ENCODE peak calls at places on chromosomes 6 and 20, in five cellular contexts. One of them, this sample, is unnamed.
A peak's percentile ranks its signal among the peaks of the same experiment; 100 is the strongest.

GRCh38 chr6:126143650-126144260 is 157.4 kb downstream of the TRMT11 start:
- DNase-seq in A549: no peak
- DNase-seq in body of pancreas: no peak
- DNase-seq in substantia nigra: no peak
- DNase-seq in sigmoid colon: no peak
- DNase-seq in this sample: no peak

GRCh38 chr20:1331101-1331500 is 2.2 kb upstream of the SDCBP2 start:
- DNase-seq in A549: no peak
- DNase-seq in sigmoid colon: no peak
- DNase-seq in substantia nigra: no peak
- DNase-seq in body of pancreas: peak; percentile 10
- DNase-seq in this sample: no peak

GRCh38 chr6:1346556-1347186 is 34.8 kb downstream of the FOXQ1 start:
- DNase-seq in substantia nigra: no peak
- DNase-seq in sigmoid colon: no peak
- DNase-seq in A549: no peak
- DNase-seq in body of pancreas: no peak
- DNase-seq in this sample: no peak

GRCh38 chr6:167013067-167013466 is 13.9 kb downstream of the CEP43 start:
- DNase-seq in body of pancreas: no peak
- DNase-seq in substantia nigra: no peak
- DNase-seq in A549: no peak
- DNase-seq in sigmoid colon: no peak
- DNase-seq in this sample: no peak

GRCh38 chr6:19380287-19380686 is 456.9 kb upstream of the ID4 start:
- DNase-seq in body of pancreas: no peak
- DNase-seq in substantia nigra: peak; percentile 2
- DNase-seq in A549: no peak
- DNase-seq in sigmoid colon: no peak
- DNase-seq in this sample: no peak

GRCh38 chr6:30787954-30788353 is 43.6 kb upstream of the IER3 start:
- DNase-seq in A549: no peak
- DNase-seq in substantia nigra: no peak
- DNase-seq in sigmoid colon: peak; percentile 64
- DNase-seq in body of pancreas: no peak
- DNase-seq in this sample: no peak

GRCh38 chr6:63734923-63735322 is 99.3 kb downstream of the PHF3 start:
- DNase-seq in substantia nigra: no peak
- DNase-seq in body of pancreas: no peak
- DNase-seq in sigmoid colon: no peak
- DNase-seq in A549: no peak
- DNase-seq in this sample: no peak

GRCh38 chr6:32903952-32904351 is 36.9 kb downstream of the HLA-DMB start:
- DNase-seq in sigmoid colon: no peak
- DNase-seq in substantia nigra: no peak
- DNase-seq in A549: no peak
- DNase-seq in body of pancreas: no peak
- DNase-seq in this sample: no peak

GRCh38 chr20:62068997-62069396 is 3.3 kb upstream of the TAF4 start:
- DNase-seq in body of pancreas: no peak
- DNase-seq in substantia nigra: no peak
- DNase-seq in A549: no peak
- DNase-seq in sigmoid colon: no peak
- DNase-seq in this sample: no peak

GRCh38 chr20:48594533-48594932 is 233.3 kb downstream of the PREX1 start:
- DNase-seq in body of pancreas: no peak
- DNase-seq in substantia nigra: no peak
- DNase-seq in A549: no peak
- DNase-seq in sigmoid colon: peak; percentile 27
- DNase-seq in this sample: no peak

GRCh38 chr6:11093065-11093590 is 506 bp upstream of the SMIM13 start:
- DNase-seq in body of pancreas: no peak
- DNase-seq in substantia nigra: no peak
- DNase-seq in sigmoid colon: no peak
- DNase-seq in A549: peak; percentile 41
- DNase-seq in this sample: no peak

GRCh38 chr6:147947521-147947920 is 395.1 kb upstream of the SASH1 start:
- DNase-seq in body of pancreas: no peak
- DNase-seq in substantia nigra: no peak
- DNase-seq in A549: no peak
- DNase-seq in sigmoid colon: no peak
- DNase-seq in this sample: no peak

GRCh38 chr20:58447733-58448391 is 58.8 kb downstream of the VAPB start:
- DNase-seq in substantia nigra: peak; percentile 11
- DNase-seq in body of pancreas: peak; percentile 53
- DNase-seq in sigmoid colon: no peak
- DNase-seq in A549: peak; percentile 48
- DNase-seq in this sample: no peak

GRCh38 chr6:12312736-12313135 is 22.6 kb downstream of the EDN1 start:
- DNase-seq in substantia nigra: no peak
- DNase-seq in sigmoid colon: no peak
- DNase-seq in A549: no peak
- DNase-seq in body of pancreas: no peak
- DNase-seq in this sample: no peak

GRCh38 chr20:25233016-25233772 is 14.7 kb upstream of the PYGB start:
- DNase-seq in sigmoid colon: peak; percentile 56
- DNase-seq in A549: peak; percentile 92
- DNase-seq in substantia nigra: no peak
- DNase-seq in body of pancreas: peak; percentile 83
- DNase-seq in this sample: peak; percentile 84

GRCh38 chr6:108323710-108324109 is 28.9 kb downstream of the AFG1L start:
- DNase-seq in A549: no peak
- DNase-seq in substantia nigra: no peak
- DNase-seq in body of pancreas: no peak
- DNase-seq in sigmoid colon: no peak
- DNase-seq in this sample: no peak

GRCh38 chr20:49599746-49600113 is 31.8 kb upstream of the PTGIS start:
- DNase-seq in body of pancreas: no peak
- DNase-seq in A549: no peak
- DNase-seq in sigmoid colon: no peak
- DNase-seq in substantia nigra: no peak
- DNase-seq in this sample: no peak

GRCh38 chr6:18259675-18260447 is 4.5 kb downstream of the DEK start:
- DNase-seq in body of pancreas: no peak
- DNase-seq in A549: no peak
- DNase-seq in substantia nigra: no peak
- DNase-seq in sigmoid colon: no peak
- DNase-seq in this sample: no peak

GRCh38 chr6:137473651-137474050 is 20.5 kb downstream of the OLIG3 start:
- DNase-seq in sigmoid colon: no peak
- DNase-seq in substantia nigra: no peak
- DNase-seq in A549: no peak
- DNase-seq in body of pancreas: no peak
- DNase-seq in this sample: no peak

GRCh38 chr6:87330961-87331360 is 1.9 kb upstream of the GJB7 start:
- DNase-seq in body of pancreas: no peak
- DNase-seq in A549: no peak
- DNase-seq in substantia nigra: no peak
- DNase-seq in sigmoid colon: no peak
- DNase-seq in this sample: no peak

GRCh38 chr6:110102411-110102810 is 77.1 kb downstream of the WASF1 start:
- DNase-seq in sigmoid colon: no peak
- DNase-seq in body of pancreas: no peak
- DNase-seq in A549: no peak
- DNase-seq in substantia nigra: no peak
- DNase-seq in this sample: no peak

GRCh38 chr6:107789361-107789760 is 34.8 kb downstream of the SCML4 start:
- DNase-seq in sigmoid colon: no peak
- DNase-seq in A549: no peak
- DNase-seq in substantia nigra: no peak
- DNase-seq in body of pancreas: no peak
- DNase-seq in this sample: no peak

GRCh38 chr6:4253604-4254211 is 118.3 kb upstream of the ECI2 start:
- DNase-seq in body of pancreas: peak; percentile 17
- DNase-seq in sigmoid colon: no peak
- DNase-seq in A549: peak; percentile 18
- DNase-seq in substantia nigra: no peak
- DNase-seq in this sample: peak; percentile 22

GRCh38 chr6:17031961-17032360 is 69.9 kb upstream of the STMND1 start:
- DNase-seq in sigmoid colon: no peak
- DNase-seq in substantia nigra: peak; percentile 54
- DNase-seq in body of pancreas: no peak
- DNase-seq in A549: no peak
- DNase-seq in this sample: peak; percentile 14

GRCh38 chr6:108105584-108105983 is 31.0 kb upstream of the OSTM1 start:
- DNase-seq in body of pancreas: no peak
- DNase-seq in substantia nigra: no peak
- DNase-seq in A549: no peak
- DNase-seq in sigmoid colon: no peak
- DNase-seq in this sample: no peak

GRCh38 chr20:23782366-23782983 is 31.7 kb upstream of the CST1 start:
- DNase-seq in substantia nigra: no peak
- DNase-seq in body of pancreas: peak; percentile 18
- DNase-seq in sigmoid colon: no peak
- DNase-seq in A549: peak; percentile 40
- DNase-seq in this sample: no peak

GRCh38 chr6:159252955-159253508 is 83.8 kb downstream of the FNDC1 start:
- DNase-seq in substantia nigra: no peak
- DNase-seq in sigmoid colon: no peak
- DNase-seq in A549: peak; percentile 23
- DNase-seq in body of pancreas: no peak
- DNase-seq in this sample: no peak

GRCh38 chr20:58557713-58558335 is 42.6 kb upstream of the APCDD1L start:
- DNase-seq in A549: no peak
- DNase-seq in substantia nigra: no peak
- DNase-seq in body of pancreas: no peak
- DNase-seq in sigmoid colon: peak; percentile 46
- DNase-seq in this sample: no peak

GRCh38 chr6:29531668-29532067 is 27.9 kb downstream of the UBD start:
- DNase-seq in body of pancreas: no peak
- DNase-seq in A549: no peak
- DNase-seq in substantia nigra: no peak
- DNase-seq in sigmoid colon: no peak
- DNase-seq in this sample: no peak

GRCh38 chr20:62482136-62482833 is 6.5 kb upstream of the GATA5 start:
- DNase-seq in sigmoid colon: no peak
- DNase-seq in substantia nigra: no peak
- DNase-seq in A549: no peak
- DNase-seq in body of pancreas: no peak
- DNase-seq in this sample: no peak

GRCh38 chr6:7135755-7136154 is 28.0 kb downstream of the RREB1 start:
- DNase-seq in sigmoid colon: no peak
- DNase-seq in body of pancreas: no peak
- DNase-seq in substantia nigra: no peak
- DNase-seq in A549: no peak
- DNase-seq in this sample: no peak

GRCh38 chr6:158324136-158324535 is 11.9 kb downstream of the TULP4 start:
- DNase-seq in substantia nigra: no peak
- DNase-seq in A549: no peak
- DNase-seq in sigmoid colon: no peak
- DNase-seq in body of pancreas: no peak
- DNase-seq in this sample: no peak

GRCh38 chr6:65280060-65280459 is 427.0 kb downstream of the EYS start:
- DNase-seq in A549: no peak
- DNase-seq in substantia nigra: no peak
- DNase-seq in sigmoid colon: no peak
- DNase-seq in body of pancreas: no peak
- DNase-seq in this sample: no peak

GRCh38 chr20:62476074-62476838 is 461 bp upstream of the GATA5 start:
- DNase-seq in A549: no peak
- DNase-seq in body of pancreas: no peak
- DNase-seq in substantia nigra: no peak
- DNase-seq in sigmoid colon: no peak
- DNase-seq in this sample: peak; percentile 77

GRCh38 chr6:2956930-2957329 is 14.4 kb downstream of the SERPINB6 start:
- DNase-seq in sigmoid colon: no peak
- DNase-seq in body of pancreas: no peak
- DNase-seq in substantia nigra: no peak
- DNase-seq in A549: no peak
- DNase-seq in this sample: peak; percentile 61

GRCh38 chr20:6265204-6265904 is 142.5 kb upstream of the FERMT1 start:
- DNase-seq in sigmoid colon: no peak
- DNase-seq in body of pancreas: no peak
- DNase-seq in A549: peak; percentile 8
- DNase-seq in substantia nigra: no peak
- DNase-seq in this sample: no peak
- H3K27ac ChIP-seq in sigmoid colon: no peak overlapping the region
- H3K27ac ChIP-seq in body of pancreas: no peak overlapping the region
- H3K27ac ChIP-seq in A549: no peak overlapping the region
- H3K27ac ChIP-seq in substantia nigra: no peak overlapping the region
- H3K27ac ChIP-seq in this sample: no peak overlapping the region

GRCh38 chr20:13402171-13402760 is 181.2 kb downstream of the ISM1 start:
- DNase-seq in A549: no peak
- DNase-seq in sigmoid colon: no peak
- DNase-seq in substantia nigra: no peak
- DNase-seq in body of pancreas: no peak
- DNase-seq in this sample: no peak

GRCh38 chr20:13397300-13397724 is 176.2 kb downstream of the ISM1 start:
- DNase-seq in sigmoid colon: no peak
- DNase-seq in body of pancreas: no peak
- DNase-seq in substantia nigra: no peak
- DNase-seq in A549: no peak
- DNase-seq in this sample: no peak

GRCh38 chr20:13396826-13397225 is 175.8 kb downstream of the ISM1 start:
- DNase-seq in A549: no peak
- DNase-seq in substantia nigra: no peak
- DNase-seq in body of pancreas: no peak
- DNase-seq in sigmoid colon: no peak
- DNase-seq in this sample: no peak

GRCh38 chr20:13400453-13400852 is 179.4 kb downstream of the ISM1 start:
- DNase-seq in sigmoid colon: no peak
- DNase-seq in A549: no peak
- DNase-seq in body of pancreas: no peak
- DNase-seq in substantia nigra: no peak
- DNase-seq in this sample: no peak

GRCh38 chr20:13401596-13401995 is 180.5 kb downstream of the ISM1 start:
- DNase-seq in sigmoid colon: no peak
- DNase-seq in body of pancreas: no peak
- DNase-seq in A549: no peak
- DNase-seq in substantia nigra: no peak
- DNase-seq in this sample: no peak
- H3K27ac ChIP-seq in sigmoid colon: no peak overlapping the region
- H3K27ac ChIP-seq in body of pancreas: no peak overlapping the region
- H3K27ac ChIP-seq in A549: no peak overlapping the region
- H3K27ac ChIP-seq in substantia nigra: no peak overlapping the region
- H3K27ac ChIP-seq in this sample: no peak overlapping the region

GRCh38 chr20:56418385-56418861 is 6.4 kb downstream of the CASS4 start:
- DNase-seq in substantia nigra: no peak
- DNase-seq in A549: no peak
- DNase-seq in sigmoid colon: no peak
- DNase-seq in body of pancreas: no peak
- DNase-seq in this sample: no peak
- H3K27ac ChIP-seq in substantia nigra: peak overlapping the region; percentile 55
- H3K27ac ChIP-seq in A549: no peak overlapping the region
- H3K27ac ChIP-seq in sigmoid colon: no peak overlapping the region
- H3K27ac ChIP-seq in body of pancreas: no peak overlapping the region
- H3K27ac ChIP-seq in this sample: peak overlapping the region; percentile 98

DNA sequence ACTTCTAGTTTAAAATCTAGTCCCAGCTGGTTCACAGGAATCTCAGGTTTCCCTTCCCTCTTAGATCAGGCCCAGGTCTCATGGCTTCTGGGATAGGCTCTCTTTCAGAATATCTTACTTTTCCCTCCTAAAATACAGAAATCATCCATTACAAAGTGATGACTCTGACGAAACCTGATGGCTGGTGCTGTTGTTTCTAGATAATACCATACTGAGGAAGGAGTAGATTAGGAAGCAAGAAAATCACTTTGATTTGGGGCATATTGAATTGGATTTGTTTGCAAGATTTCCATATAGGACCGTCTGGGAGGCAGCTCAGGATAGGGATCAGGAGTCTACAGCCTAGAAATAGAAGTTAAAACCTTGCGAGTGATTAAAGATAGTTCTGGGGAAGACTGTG is 3.6 kb downstream of the ZKSCAN3 start:
- DNase-seq in sigmoid colon: no peak
- DNase-seq in substantia nigra: no peak
- DNase-seq in body of pancreas: no peak
- DNase-seq in A549: no peak
- DNase-seq in this sample: no peak
- H3K27ac ChIP-seq in sigmoid colon: peak overlapping the region; percentile 85
- H3K27ac ChIP-seq in substantia nigra: peak overlapping the region; percentile 1
- H3K27ac ChIP-seq in body of pancreas: peak overlapping the region; percentile 84
- H3K27ac ChIP-seq in A549: peak overlapping the region; percentile 87
- H3K27ac ChIP-seq in this sample: no peak overlapping the region

This sample was measured in right cardiac atrium.